ENCODE peak calls at places on chromosomes 4 and X, in seven cellular contexts. M, P, L, V, Z, T and W are unnamed samples. For H3K9me3, the result is how much of the 10 kb centered on the place peaks cover.

GRCh38 chr4:188307591-188307990 is 168.3 kb downstream of the TRIML1 start:
- DNase-seq in M (no peak), P (no peak), L (no peak), V (no peak), Z (no peak), T (no peak), W (no peak)

GRCh38 chrX:45852884-45853283 is 652.2 kb upstream of the DIPK2B start:
- DNase-seq in M (no peak), P (no peak), L (no peak), V (no peak), Z (no peak), T (no peak), W (no peak)

GRCh38 chr4:153383131-153383530 is 38.6 kb downstream of the MND1 start:
- DNase-seq in M (no peak), P (no peak), L (no peak), V (no peak), Z (no peak), T (no peak), W (no peak)

GRCh38 chr4:17580969-17581368 is 4.0 kb downstream of the LAP3 start:
- DNase-seq in M (no peak), P (no peak), L (no peak), V (no peak), Z (no peak), T (no peak), W (no peak)

GRCh38 chr4:184310171-184310567 is 92.5 kb upstream of the ENPP6 start:
- DNase-seq in M (peak), P (no peak), L (peak), V (peak), Z (no peak), T (peak), W (no peak)

GRCh38 chr4:164177186-164177585 is 576.7 kb upstream of the SMIM31 start:
- DNase-seq in M (no peak), P (no peak), L (no peak), V (no peak), Z (no peak), T (no peak), W (no peak)

GRCh38 chr4:123478859-123479345 is 82.3 kb downstream of the SPRY1 start:
- DNase-seq in M (no peak), P (peak), L (no peak), V (peak), Z (no peak), T (no peak), W (no peak)

GRCh38 chr4:4663028-4663427 is 121.2 kb upstream of the STX18 start:
- DNase-seq in M (no peak), P (no peak), L (no peak), V (no peak), Z (no peak), T (no peak), W (no peak)

GRCh38 chr4:85812776-85813175 is 337.8 kb downstream of the ARHGAP24 start:
- DNase-seq in M (no peak), P (no peak), L (no peak), V (no peak), Z (no peak), T (no peak), W (no peak)

GRCh38 chr4:76753814-76754213 is 144.1 kb downstream of the SOWAHB start:
- DNase-seq in M (no peak), P (no peak), L (peak), V (no peak), Z (no peak), T (no peak), W (peak)

GRCh38 chr4:141020801-141021261 is 112.4 kb downstream of the RNF150 start:
- DNase-seq in M (no peak), P (peak), L (no peak), V (no peak), Z (no peak), T (no peak), W (no peak)

GRCh38 chrX:68183612-68184214 is 249.6 kb downstream of the OPHN1 start:
- DNase-seq in M (peak), P (peak), L (no peak), V (no peak), Z (no peak), T (no peak), W (no peak)

GRCh38 chr4:118974758-118975157 is 86.1 kb downstream of the SYNPO2 start:
- DNase-seq in M (no peak), P (no peak), L (no peak), V (no peak), Z (no peak), T (no peak), W (no peak)

GRCh38 chrX:96752776-96753175 is 68.1 kb downstream of the DIAPH2 start:
- DNase-seq in M (no peak), P (no peak), L (no peak), V (no peak), Z (no peak), T (peak), W (no peak)

GRCh38 chrX:49198540-49199314 is 1.3 kb downstream of the SYP start:
- DNase-seq in M (no peak), P (no peak), L (no peak), V (no peak), Z (no peak), T (no peak), W (no peak)

GRCh38 chr4:186749611-186750281 is 26.1 kb upstream of the FAT1 start:
- DNase-seq in M (no peak), P (no peak), L (no peak), V (no peak), Z (no peak), T (no peak), W (no peak)

GRCh38 chrX:20594985-20595384 is 328.3 kb upstream of the RPS6KA3 start:
- DNase-seq in M (peak), P (peak), L (no peak), V (no peak), Z (no peak), T (no peak), W (no peak)

GRCh38 chr4:165668694-165669093 is 204.3 kb upstream of the TLL1 start:
- DNase-seq in M (no peak), P (no peak), L (no peak), V (no peak), Z (no peak), T (no peak), W (no peak)

GRCh38 chrX:16633754-16634153 is 16.2 kb upstream of the S100G start:
- DNase-seq in M (no peak), P (no peak), L (no peak), V (no peak), Z (no peak), T (no peak), W (no peak)

GRCh38 chrX:118596428-118596827 is 100.8 kb downstream of the DOCK11 start:
- DNase-seq in M (no peak), P (no peak), L (no peak), V (no peak), Z (no peak), T (no peak), W (no peak)

GRCh38 chr4:128371004-128371777 is 83.6 kb upstream of the PGRMC2 start:
- DNase-seq in M (no peak), P (no peak), L (no peak), V (no peak), Z (no peak), T (no peak), W (no peak)

GRCh38 chr4:140876597-140877364 is 120.6 kb upstream of the TBC1D9 start:
- DNase-seq in M (no peak), P (no peak), L (no peak), V (no peak), Z (no peak), T (no peak), W (no peak)

GRCh38 chrX:17459008-17459407 is 84.0 kb downstream of the NHS start:
- DNase-seq in M (no peak), P (no peak), L (peak), V (no peak), Z (no peak), T (no peak), W (peak)

GRCh38 chr4:38109896-38110295 is 149.7 kb downstream of the PTTG2 start:
- DNase-seq in M (no peak), P (peak), L (no peak), V (no peak), Z (no peak), T (no peak), W (no peak)

GRCh38 chrX:123846598-123847038 is 13.2 kb upstream of the XIAP start:
- DNase-seq in M (peak), P (no peak), L (no peak), V (no peak), Z (no peak), T (no peak), W (peak)

GRCh38 chrX:96183843-96184242 is 500.8 kb upstream of the DIAPH2 start:
- DNase-seq in M (peak), P (no peak), L (no peak), V (no peak), Z (no peak), T (no peak), W (no peak)

GRCh38 chr4:139873111-139873866 is 207.7 kb downstream of the MGST2 start:
- DNase-seq in M (no peak), P (no peak), L (no peak), V (no peak), Z (no peak), T (no peak), W (no peak)

GRCh38 chr4:7763106-7763505 is 176.6 kb downstream of the AFAP1 start:
- DNase-seq in M (no peak), P (no peak), L (peak), V (no peak), Z (no peak), T (peak), W (no peak)
- H3K9me3 ChIP-seq in M (under half), P (under half), L (under half), V (under half), Z (under half), T (under half), W (under half)

GRCh38 chr4:87476934-87477333 is 52.2 kb downstream of the SPARCL1 start:
- DNase-seq in M (no peak), P (no peak), L (no peak), V (no peak), Z (no peak), T (no peak), W (no peak)
- H3K4me3 ChIP-seq in M (no peak), P (no peak), L (no peak), V (no peak), Z (no peak), T (no peak), W (no peak)

GRCh38 chr4:1407657-1408333 is 1.6 kb upstream of the NKX1-1 start:
- DNase-seq in M (no peak), P (no peak), L (no peak), V (no peak), Z (peak), T (no peak), W (no peak)

GRCh38 chr4:1405636-1406415 is 416 bp downstream of the NKX1-1 start:
- DNase-seq in M (no peak), P (no peak), L (peak), V (no peak), Z (peak), T (peak), W (no peak)

GRCh38 chr4:1406416-1406945 is at the start of gene NKX1-1:
- DNase-seq in M (no peak), P (no peak), L (peak), V (no peak), Z (peak), T (no peak), W (no peak)

GRCh38 chr4:1408418-1408817 is 2.2 kb upstream of the NKX1-1 start:
- DNase-seq in M (no peak), P (no peak), L (no peak), V (no peak), Z (peak), T (no peak), W (no peak)

DNA sequence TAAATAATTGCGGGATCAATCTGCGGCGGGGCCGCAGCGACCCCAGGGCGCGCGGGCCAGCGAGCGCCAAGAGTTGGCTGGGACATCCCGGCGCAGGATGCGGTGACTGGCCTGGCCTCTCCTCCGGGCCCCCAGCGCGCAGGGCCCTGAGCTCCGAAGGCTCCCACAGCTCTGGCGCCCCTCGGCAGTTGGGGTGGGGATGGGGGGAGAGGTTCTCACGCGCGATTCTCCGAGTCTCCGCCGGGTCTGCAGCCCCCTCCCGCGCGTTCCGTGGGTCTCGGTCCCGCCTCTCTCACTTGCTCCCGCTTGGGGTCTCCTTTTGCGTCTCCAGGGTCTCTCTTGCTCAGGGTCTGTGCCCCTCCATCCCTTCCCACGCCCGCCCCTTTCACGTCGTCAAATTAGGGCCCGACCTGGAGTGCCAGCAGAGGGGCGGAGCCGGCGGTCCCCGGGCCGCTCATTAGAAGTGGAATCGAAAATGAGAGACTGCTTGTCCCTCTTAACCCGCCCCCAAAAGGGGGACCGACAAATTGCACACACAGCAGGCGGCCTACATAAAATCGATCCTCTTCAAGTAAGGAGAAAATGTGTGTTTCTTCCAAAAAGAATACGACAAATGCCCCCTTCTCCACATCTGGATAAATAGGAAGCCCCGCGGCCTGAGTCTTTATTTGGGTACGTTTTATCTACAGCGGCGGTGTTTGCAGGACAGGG is 859 bp upstream of the NKX1-1 start:
- DNase-seq in M (no peak), P (no peak), L (peak), V (no peak), Z (peak), T (no peak), W (no peak)
- H3K9me3 ChIP-seq in M (under half), P (under half), L (under half), V (under half), Z (under half), T (under half), W (under half)

GRCh38 chr4:156261230-156261629 is 307.6 kb upstream of the CTSO start:
- DNase-seq in M (no peak), P (no peak), L (no peak), V (no peak), Z (no peak), T (no peak), W (no peak)
- H3K4me3 ChIP-seq in M (no peak), P (no peak), L (no peak), V (no peak), Z (no peak), T (no peak), W (no peak)

DNA sequence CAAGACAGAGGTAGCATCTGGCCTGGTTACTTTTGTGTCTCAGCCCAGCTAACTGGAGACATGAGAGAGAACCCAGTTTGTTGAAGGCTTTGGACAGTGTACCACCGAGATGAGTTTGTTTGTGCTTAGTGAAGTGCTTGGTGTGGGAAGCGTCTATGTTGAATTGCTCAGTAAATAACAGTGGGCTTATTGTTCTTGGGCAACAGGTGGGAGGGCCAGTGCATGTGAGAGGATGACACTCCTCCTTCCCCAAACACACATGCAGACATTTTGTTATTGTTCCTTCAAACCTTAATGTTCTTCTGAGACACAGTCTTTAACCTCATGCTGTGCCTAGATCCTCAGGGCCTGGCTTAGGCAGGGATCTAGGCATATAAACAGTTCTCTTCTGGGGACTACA is 39.7 kb downstream of the MSN start:
- DNase-seq in M (no peak), P (no peak), L (no peak), V (no peak), Z (no peak), T (no peak), W (no peak)
- H3K9me3 ChIP-seq in M (under half), P (under half), L (under half), V (under half), Z (under half), T (under half), W (under half)

GRCh38 chrX:107775734-107776511 is at the start of gene TSC22D3:
- DNase-seq in M (peak), P (peak), L (peak), V (peak), Z (peak), T (peak), W (peak)

GRCh38 chrX:107776649-107777535 is 641 bp upstream of the NCBP2L start:
- DNase-seq in M (peak), P (peak), L (peak), V (peak), Z (no peak), T (peak), W (peak)

GRCh38 chrX:107775000-107775733 is 420 bp downstream of the TSC22D3 start:
- DNase-seq in M (no peak), P (no peak), L (no peak), V (no peak), Z (no peak), T (no peak), W (no peak)

GRCh38 chrX:107773206-107773605 is 2.4 kb downstream of the TSC22D3 start:
- DNase-seq in M (no peak), P (peak), L (no peak), V (no peak), Z (no peak), T (no peak), W (no peak)

DNA sequence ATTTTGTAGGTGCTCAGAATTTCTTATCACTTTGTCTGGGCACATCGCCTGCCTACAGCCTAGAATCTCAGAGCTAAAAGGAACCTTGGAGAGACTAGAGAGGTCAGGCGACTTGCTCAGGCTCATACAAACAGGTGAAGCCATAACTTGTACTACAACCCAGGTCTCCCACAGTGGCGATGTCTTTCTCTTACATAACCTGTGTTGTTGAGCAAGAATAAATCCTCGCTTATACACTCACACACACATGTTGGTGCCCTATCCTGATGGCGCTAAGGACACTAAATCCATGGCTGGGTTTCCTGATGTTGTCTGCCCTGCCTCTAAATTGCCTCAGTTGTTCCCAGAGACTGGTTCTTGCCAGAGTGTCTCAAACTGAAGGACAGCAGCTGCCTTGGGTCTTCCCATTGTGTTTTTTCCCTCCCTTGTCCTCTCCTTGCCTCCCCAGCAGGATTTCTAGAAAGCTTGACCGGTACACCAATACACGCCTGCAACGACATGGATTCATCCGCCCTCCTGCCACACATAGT is 1.6 kb downstream of the TSC22D3 start:
- DNase-seq in M (no peak), P (no peak), L (no peak), V (no peak), Z (no peak), T (no peak), W (no peak)
- H3K4me3 ChIP-seq in M (no peak), P (peak), L (peak), V (no peak), Z (peak), T (peak), W (no peak)

GRCh38 chrX:55335296-55335695 is 70.6 kb upstream of the PAGE3 start:
- DNase-seq in M (no peak), P (no peak), L (no peak), V (no peak), Z (no peak), T (no peak), W (no peak)
- H3K9me3 ChIP-seq in M (under half), P (under half), L (under half), V (under half), Z (under half), T (under half), W (under half)

GRCh38 chr4:110621839-110622751 is 782 bp downstream of the PITX2 start:
- DNase-seq in M (no peak), P (no peak), L (peak), V (peak), Z (peak), T (peak), W (peak)

GRCh38 chr4:110621328-110621812 is 1.5 kb downstream of the PITX2 start:
- DNase-seq in M (no peak), P (no peak), L (peak), V (peak), Z (peak), T (peak), W (no peak)

GRCh38 chr4:110623710-110624015 is 786 bp upstream of the PITX2 start:
- DNase-seq in M (no peak), P (no peak), L (no peak), V (no peak), Z (no peak), T (no peak), W (no peak)

GRCh38 chr4:110624016-110624770 is 1.3 kb upstream of the PITX2 start:
- DNase-seq in M (no peak), P (no peak), L (no peak), V (no peak), Z (no peak), T (no peak), W (no peak)

DNA sequence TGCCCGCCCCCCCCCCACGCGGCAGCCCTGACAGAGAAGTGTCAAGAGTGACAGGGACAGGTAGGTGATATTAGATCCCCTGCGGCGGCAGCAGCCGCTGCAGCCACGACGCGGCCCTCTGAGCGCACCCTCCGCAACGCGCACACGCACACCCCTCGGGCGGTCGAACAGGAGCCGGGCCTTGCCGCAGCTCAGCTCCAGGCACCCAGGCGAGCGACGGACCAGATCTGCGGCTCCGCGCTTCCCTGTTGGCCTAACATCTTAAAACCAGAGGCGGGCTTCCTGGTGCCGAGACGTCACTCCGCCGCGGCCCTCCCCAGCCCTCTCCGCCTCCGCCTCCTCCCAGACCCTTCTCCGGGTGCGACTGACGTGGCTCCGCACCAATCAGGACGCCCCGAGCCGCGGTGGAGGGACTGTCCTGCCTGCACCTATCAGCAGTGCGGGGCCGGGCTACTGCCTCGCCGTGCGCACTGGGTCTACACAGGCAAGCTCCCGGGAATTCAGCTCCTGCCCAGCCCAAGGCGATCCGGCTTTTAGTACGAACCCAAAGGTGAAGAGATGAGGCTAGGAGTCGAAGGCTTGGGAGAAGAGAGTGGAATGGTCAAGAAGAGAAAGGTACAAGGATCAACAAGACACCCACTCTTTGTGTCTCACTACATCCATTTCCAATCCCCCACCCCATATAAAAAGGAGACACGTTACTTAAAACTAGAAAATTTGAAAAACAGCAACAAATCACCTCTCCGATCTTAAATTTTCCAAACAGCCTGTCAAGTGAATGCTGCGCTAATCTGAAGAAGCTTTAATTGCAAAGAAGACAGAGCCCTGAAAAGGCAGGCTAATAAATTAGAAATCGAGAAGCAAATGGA is at the start of gene PITX2:
- DNase-seq in M (no peak), P (peak), L (peak), V (peak), Z (peak), T (peak), W (peak)
- H3K4me3 ChIP-seq in M (no peak), P (peak), L (peak), V (peak), Z (peak), T (no peak), W (peak)

GRCh38 chr4:33334416-33334815 is 2614.2 kb downstream of the PCDH7 start:
- DNase-seq in M (peak), P (no peak), L (no peak), V (no peak), Z (no peak), T (no peak), W (no peak)
- H3K9me3 ChIP-seq in M (under half), P (under half), L (under half), V (under half), Z (under half), T (under half), W (under half)